ENCODE peak calls at places on chromosomes 5 and 9, in nine cellular contexts. L, K, Y, M, I, U, Q, D and V are unnamed samples.

GRCh38 chr9:22216730-22217160 is 207.6 kb upstream of the CDKN2B start:
- DNase-seq in M (no peak), D (no peak), Y (peak; percentile 34), Q (no peak), K (no peak), L (no peak), U (peak; percentile 63), I (no peak), V (peak; percentile 81)

GRCh38 chr9:37970301-37971106 is 66.6 kb upstream of the SLC25A51 start:
- DNase-seq in D (no peak), Q (no peak), L (no peak), Y (no peak), M (no peak), K (no peak), U (no peak), I (no peak), V (no peak)

GRCh38 chr5:2102821-2103776 is 220.4 kb upstream of the IRX4 start:
- DNase-seq in L (no peak), I (no peak), K (no peak), Y (no peak), D (no peak), M (no peak), Q (no peak), U (no peak), V (no peak)

GRCh38 chr9:134736791-134737489 is 95.3 kb downstream of the COL5A1 start:
- DNase-seq in K (no peak), M (no peak), U (no peak), Y (no peak), I (no peak), L (no peak), Q (no peak), D (no peak), V (no peak)

GRCh38 chr5:114782869-114783268 is 386.8 kb downstream of the TRIM36 start:
- DNase-seq in U (no peak), Q (no peak), I (peak; percentile 23), L (no peak), K (no peak), Y (no peak), D (peak; percentile 7), M (no peak), V (no peak)

GRCh38 chr9:22342489-22343217 is 104.0 kb upstream of the DMRTA1 start:
- DNase-seq in K (peak; percentile 47), I (peak; percentile 7), Q (no peak), U (peak; percentile 54), M (peak; percentile 42), D (no peak), Y (no peak), L (no peak), V (no peak)

GRCh38 chr5:126056362-126056761 is 366.8 kb upstream of the GRAMD2B start:
- DNase-seq in U (no peak), M (no peak), Q (no peak), K (no peak), I (no peak), D (no peak), Y (no peak), L (no peak), V (peak; percentile 21)

GRCh38 chr5:170219615-170220014 is 13.2 kb upstream of the C5orf58 start:
- DNase-seq in Y (peak; percentile 30), D (no peak), I (no peak), Q (no peak), U (peak; percentile 38), L (no peak), M (peak; percentile 72), K (no peak), V (peak; percentile 72)

GRCh38 chr5:15787676-15788075 is 287.7 kb downstream of the FBXL7 start:
- DNase-seq in I (no peak), Q (no peak), D (no peak), K (no peak), M (no peak), U (no peak), L (no peak), Y (no peak), V (no peak)

GRCh38 chr5:54610197-54610898 is 92.8 kb downstream of the SNX18 start:
- DNase-seq in D (no peak), M (peak; percentile 21), U (no peak), Q (no peak), K (no peak), L (no peak), Y (no peak), I (no peak), V (no peak)

DNA sequence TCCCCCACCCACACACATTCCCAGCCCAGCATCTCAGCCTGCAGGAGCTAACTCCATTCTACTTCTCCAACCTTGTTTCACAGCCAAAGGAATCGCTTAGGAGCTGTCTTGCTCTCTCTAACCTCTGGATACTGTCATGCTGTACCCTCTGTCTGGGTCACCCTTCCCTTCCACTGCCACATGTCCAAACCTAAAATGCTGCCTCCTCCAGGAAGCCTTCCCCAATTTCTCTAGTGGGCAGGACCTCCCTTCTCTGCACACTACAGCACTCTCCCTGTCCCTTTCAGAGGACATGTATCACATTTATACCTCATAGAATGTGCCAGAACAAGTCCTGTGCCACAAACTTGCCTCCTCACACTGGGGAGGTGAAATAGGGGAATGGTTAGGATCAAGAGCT is 30.8 kb downstream of the WHRN start:
- DNase-seq in Q (no peak), K (no peak), M (no peak), L (no peak), I (no peak), D (no peak), Y (no peak), U (no peak), V (no peak)
- TF ChIP-seq CTCF in Q (no peak), K (no peak), M (no peak), L (no peak), I (no peak), D (no peak), Y (no peak), U (no peak), V (no peak)

DNA sequence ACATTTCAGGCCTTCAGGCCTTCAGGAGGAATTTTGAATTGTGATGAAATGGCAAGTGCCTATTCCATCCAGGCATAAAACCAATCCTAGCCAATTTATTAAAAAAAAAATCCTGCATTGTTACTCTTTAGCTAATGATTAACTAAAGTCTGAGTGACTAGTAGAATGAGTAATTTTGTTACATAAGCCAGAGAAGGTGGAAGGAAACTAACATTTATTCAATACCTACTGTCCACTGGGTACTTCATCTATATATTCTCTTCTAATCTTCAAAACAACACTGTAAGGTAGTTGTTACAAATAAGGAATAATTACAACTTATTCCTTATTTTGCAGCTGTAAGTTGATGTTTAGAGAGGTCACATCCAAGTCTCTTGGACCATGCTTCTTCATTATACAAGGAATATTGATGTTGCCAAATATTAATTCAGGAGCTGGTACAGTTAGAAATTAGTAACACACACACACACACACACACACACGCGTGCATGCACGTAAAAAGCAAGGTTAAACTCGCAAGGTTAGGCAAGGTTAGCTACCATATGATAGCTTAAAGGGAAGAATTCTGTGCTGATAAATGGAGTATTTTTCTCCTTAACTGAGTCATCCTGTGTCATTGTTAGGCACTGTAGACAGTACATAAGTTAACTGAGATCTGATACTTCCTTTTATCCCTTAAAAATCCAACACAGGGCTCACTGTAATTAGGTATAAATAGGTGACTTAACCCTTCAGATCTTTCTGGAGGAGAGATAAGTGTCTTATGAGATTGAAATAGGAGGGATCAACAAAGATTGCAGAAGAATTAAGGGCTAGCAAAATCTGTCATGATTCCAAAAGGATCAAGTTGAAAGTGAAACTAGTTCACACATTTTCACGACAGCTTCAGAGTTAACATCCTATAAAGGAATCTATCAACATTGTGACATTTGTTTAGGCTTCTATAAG is 596.9 kb downstream of the PDE4D start:
- DNase-seq in L (no peak), D (no peak), U (no peak), K (no peak), I (no peak), M (peak; percentile 62), Q (no peak), Y (no peak), V (peak; percentile 29)
- H3K4me3 ChIP-seq in L (peak overlapping the region; percentile 19), D (peak overlapping the region; percentile 36), U (peak overlapping the region; percentile 41), K (peak overlapping the region; percentile 21), I (no peak overlapping the region), M (peak overlapping the region; percentile 49), Q (no peak overlapping the region), Y (no peak overlapping the region), V (peak overlapping the region; percentile 32)

DNA sequence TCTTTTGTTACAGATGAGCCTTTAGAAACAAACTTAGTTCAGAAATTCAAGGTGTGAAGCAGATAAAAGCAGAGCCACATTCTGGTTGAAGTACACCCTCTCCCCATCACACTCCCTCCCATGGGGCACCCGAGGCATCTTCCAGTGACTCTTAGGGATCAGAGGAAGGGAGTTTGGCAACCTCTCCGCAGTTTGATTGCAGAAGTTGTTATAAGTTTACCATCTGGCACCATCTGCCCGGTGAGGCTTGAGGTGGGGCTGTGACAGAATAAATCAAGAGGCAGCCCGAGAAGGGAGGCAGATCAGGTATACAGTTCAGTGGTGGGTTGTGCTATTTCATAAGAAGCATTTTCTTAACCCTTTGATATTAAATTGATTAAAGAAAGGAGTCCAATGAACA is 458.6 kb upstream of the CLINT1 start:
- DNase-seq in Y (no peak), M (no peak), Q (no peak), D (no peak), U (no peak), K (no peak), I (no peak), L (no peak), V (no peak)
- TF ChIP-seq CTCF in Y (no peak), M (no peak), Q (no peak), D (no peak), U (no peak), K (no peak), I (no peak), L (no peak), V (no peak)

GRCh38 chr9:122162415-122162814 is 2.7 kb downstream of the MORN5 start:
- DNase-seq in U (no peak), I (no peak), M (no peak), L (no peak), Y (no peak), K (no peak), Q (no peak), D (no peak), V (no peak)

GRCh38 chr9:122159026-122159924 is at the start of the genes MORN5 and NDUFA8:
- DNase-seq in Q (peak; percentile 96), Y (peak; percentile 76), M (peak; percentile 92), U (peak; percentile 97), K (peak; percentile 96), D (peak; percentile 98), L (peak; percentile 98), I (peak; percentile 94), V (peak; percentile 95)

GRCh38 chr9:122159925-122160246 is 178 bp downstream of the MORN5 start:
- DNase-seq in U (no peak), I (no peak), M (no peak), K (no peak), Q (no peak), Y (no peak), D (no peak), L (no peak), V (no peak)

DNA sequence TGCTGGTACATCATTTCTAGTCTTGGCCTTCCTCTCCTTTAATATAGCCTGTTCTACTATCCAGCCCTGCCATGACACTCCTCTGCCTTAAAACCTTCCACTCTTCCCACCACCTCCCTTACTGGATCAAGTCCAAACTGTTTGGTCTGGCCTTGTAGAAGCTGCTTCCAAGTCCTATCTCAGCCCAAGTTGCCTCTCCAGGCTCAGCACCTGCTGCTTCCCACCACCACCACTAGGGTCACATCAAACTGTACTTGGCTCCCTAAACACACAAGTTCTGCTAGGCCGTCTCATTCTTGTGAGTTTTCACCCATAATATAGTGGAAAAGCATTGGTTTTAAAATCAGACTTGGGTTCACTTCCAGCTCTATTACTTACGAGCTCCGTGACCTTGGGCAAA is 1.4 kb downstream of the NDUFA8 start:
- DNase-seq in D (peak; percentile 60), K (no peak), L (no peak), I (no peak), M (peak; percentile 39), Q (peak; percentile 47), U (peak; percentile 58), Y (no peak), V (peak; percentile 54)
- H3K4me3 ChIP-seq in D (no peak overlapping the region), K (no peak overlapping the region), L (no peak overlapping the region), I (no peak overlapping the region), M (no peak overlapping the region), Q (no peak overlapping the region), U (no peak overlapping the region), Y (no peak overlapping the region), V (no peak overlapping the region)

GRCh38 chr5:149765932-149766331 is 35.8 kb downstream of the PPARGC1B start:
- DNase-seq in U (no peak), D (no peak), I (no peak), K (no peak), Q (no peak), Y (no peak), L (no peak), M (no peak), V (no peak)
- TF ChIP-seq CTCF in U (peak; percentile 48), D (peak; percentile 35), I (peak; percentile 20), K (no peak), Q (peak; percentile 15), Y (no peak), L (no peak), M (peak; percentile 45), V (no peak)